ENCODE peak calls at places on chromosomes 2 and 18, in nine cellular contexts. M is sigmoid colon, T is NB4, J is ovary, V is prostate gland, W is GM12891, N is lower leg skin, O is body of pancreas, C is right lobe of liver. Z is an unnamed sample.

GRCh38 chr2:233074106-233074505 is 14.0 kb downstream of the INPP5D start:
- DNase-seq in O (no peak), V (no peak), J (no peak), M (no peak), N (no peak), T (no peak), W (no peak), C (no peak), Z (no peak)

GRCh38 chr2:233096006-233096405 is 35.9 kb downstream of the INPP5D start:
- DNase-seq in V (no peak), O (no peak), M (no peak), J (no peak), N (no peak), T (no peak), C (no peak), W (no peak), Z (no peak)

GRCh38 chr18:45173799-45174519 is 441.3 kb upstream of the SLC14A2 start:
- DNase-seq in W (no peak), M (no peak), C (no peak), V (no peak), O (no peak), N (no peak), T (no peak), J (no peak), Z (no peak)

GRCh38 chr2:216634317-216635148 is 1.3 kb downstream of the IGFBP2 start:
- DNase-seq in W (no peak), T (peak; percentile 63), O (no peak), V (no peak), M (no peak), C (no peak), J (no peak), N (no peak), Z (no peak)

GRCh38 chr2:40218679-40219078 is 233.2 kb downstream of the SLC8A1 start:
- DNase-seq in O (peak; percentile 55), W (no peak), N (peak; percentile 18), M (peak; percentile 74), J (peak; percentile 51), V (no peak), T (no peak), C (peak; percentile 16), Z (no peak)

GRCh38 chr2:10844083-10844482 is 31.5 kb upstream of the PDIA6 start:
- DNase-seq in M (peak; percentile 94), C (peak; percentile 58), T (no peak), J (no peak), O (peak; percentile 89), V (peak; percentile 46), N (no peak), W (no peak), Z (no peak)

GRCh38 chr2:128602699-128603101 is 284.0 kb upstream of the HS6ST1 start:
- DNase-seq in W (no peak), T (no peak), V (no peak), J (no peak), O (no peak), M (no peak), N (no peak), C (no peak), Z (no peak)

GRCh38 chr2:106664669-106665068 is 177.5 kb downstream of the CD8B2 start:
- DNase-seq in O (no peak), T (peak; percentile 54), C (no peak), W (no peak), N (no peak), J (no peak), V (no peak), M (no peak), Z (no peak)

GRCh38 chr18:35038881-35039491 is 2.2 kb upstream of the MAPRE2 start:
- DNase-seq in O (no peak), W (no peak), M (no peak), V (no peak), T (peak; percentile 80), C (no peak), N (no peak), J (no peak), Z (peak; percentile 28)

GRCh38 chr2:37454851-37455762 is 110.7 kb downstream of the QPCT start:
- DNase-seq in C (no peak), V (no peak), T (no peak), W (no peak), J (no peak), M (peak; percentile 65), N (no peak), O (no peak), Z (no peak)

DNA sequence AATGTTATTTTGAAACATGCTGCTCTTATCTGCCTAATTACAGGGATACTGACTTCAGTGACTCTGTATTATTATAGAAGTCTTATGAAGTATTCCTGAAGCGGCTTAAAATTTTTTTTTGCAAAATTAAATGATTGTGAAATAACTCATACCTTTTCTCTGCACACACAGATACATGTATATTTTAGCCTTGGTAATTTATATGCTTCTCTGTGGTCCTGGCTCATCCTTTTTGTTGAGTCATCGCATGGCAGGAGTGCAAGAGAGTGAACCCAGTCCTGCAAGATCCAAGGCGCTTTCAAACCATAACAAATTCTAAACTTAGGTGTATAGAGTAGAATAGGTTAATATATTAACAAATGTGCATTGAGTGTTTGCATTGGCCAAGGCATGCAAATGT is 8.6 kb downstream of the CCNT2 start:
- DNase-seq in V (no peak), C (no peak), O (no peak), W (no peak), M (no peak), N (no peak), J (no peak), T (peak; percentile 42), Z (peak; percentile 18)
- TF ChIP-seq POLR2A in V (no peak), C (no peak), O (no peak), W (no peak), M (no peak), N (no peak), J (no peak), T (no peak), Z (no peak)

GRCh38 chr2:26705126-26705525 is 12.6 kb downstream of the KCNK3 start:
- DNase-seq in N (no peak), J (no peak), M (no peak), T (no peak), V (no peak), W (no peak), C (no peak), O (no peak), Z (no peak)
- TF ChIP-seq POLR2A in N (no peak), J (no peak), M (no peak), T (no peak), V (no peak), W (no peak), C (no peak), O (no peak), Z (no peak)

GRCh38 chr18:2906522-2907458 is 60.0 kb downstream of the EMILIN2 start:
- DNase-seq in T (peak; percentile 66), V (no peak), O (no peak), C (peak; percentile 46), N (no peak), M (no peak), W (peak; percentile 77), J (peak; percentile 68), Z (peak; percentile 66)

GRCh38 chr18:2907459-2908145 is 60.8 kb downstream of the EMILIN2 start:
- DNase-seq in C (no peak), V (no peak), J (no peak), M (no peak), O (no peak), W (no peak), T (peak; percentile 52), N (no peak), Z (peak; percentile 63)

GRCh38 chr18:2908166-2908945 is 61.5 kb downstream of the EMILIN2 start:
- DNase-seq in O (no peak), J (no peak), N (no peak), W (no peak), C (no peak), V (no peak), T (no peak), M (no peak), Z (no peak)

GRCh38 chr18:2903006-2903405 is 56.2 kb downstream of the EMILIN2 start:
- DNase-seq in J (peak; percentile 83), V (no peak), N (no peak), T (no peak), W (no peak), C (no peak), M (peak; percentile 86), O (no peak), Z (peak; percentile 85)

GRCh38 chr18:2905802-2906521 is 59.2 kb downstream of the EMILIN2 start:
- DNase-seq in O (peak; percentile 45), V (no peak), T (peak; percentile 82), J (peak; percentile 83), M (peak; percentile 85), W (peak; percentile 70), C (peak; percentile 75), N (peak; percentile 54), Z (peak; percentile 65)
- TF ChIP-seq POLR2A in O (no peak), V (no peak), T (no peak), J (peak; percentile 64), M (no peak), W (peak; percentile 42), C (peak; percentile 38), N (no peak), Z (peak; percentile 36)

DNA sequence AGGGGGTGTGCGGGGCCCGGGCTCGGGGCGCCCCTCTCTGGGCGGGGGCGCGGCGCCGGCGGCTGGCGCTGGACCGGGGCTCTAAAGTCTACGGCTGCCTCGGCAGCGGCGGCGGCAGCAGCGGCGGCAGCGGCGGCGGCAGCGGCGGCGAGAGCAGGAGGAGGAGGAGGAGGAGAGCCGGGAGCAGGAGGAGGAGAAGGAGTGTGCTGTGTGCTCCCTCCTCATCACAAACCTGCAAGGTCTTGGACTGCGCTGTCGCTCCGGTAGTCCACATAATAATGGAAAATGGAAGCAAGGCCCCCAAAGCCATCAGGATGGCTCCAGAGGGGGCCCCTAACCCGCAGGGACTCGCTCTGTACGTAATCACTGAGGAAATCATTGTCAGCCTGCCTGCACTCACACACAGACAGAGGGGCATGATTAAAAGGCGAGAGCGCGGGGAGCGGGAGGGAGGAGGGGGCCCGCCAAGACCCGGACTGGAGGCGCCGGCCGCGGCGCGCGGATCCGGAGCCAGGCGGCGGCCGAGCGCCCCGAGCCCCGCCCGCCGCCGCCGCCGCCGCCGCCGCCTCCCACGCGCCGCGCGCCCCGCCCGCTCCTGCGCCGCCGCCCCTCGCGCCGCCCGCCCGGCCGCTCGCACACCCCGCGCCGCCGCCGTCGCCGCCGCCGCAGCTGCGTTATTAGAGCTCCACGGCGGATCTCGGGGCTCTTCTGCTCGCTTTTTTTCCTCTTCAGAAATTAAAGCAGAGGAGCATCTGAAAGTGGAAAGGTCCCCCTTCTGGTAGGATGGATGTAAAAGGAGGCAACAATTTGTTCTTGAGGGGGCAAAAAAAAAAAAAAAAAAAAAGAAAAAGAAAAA is at the start of gene ZNF521:
- DNase-seq in J (peak; percentile 89), C (peak; percentile 72), T (peak; percentile 72), O (peak; percentile 72), W (peak; percentile 48), N (peak; percentile 82), M (peak; percentile 94), V (peak; percentile 72), Z (peak; percentile 92)
- TF ChIP-seq POLR2A in J (peak; percentile 56), C (no peak), T (no peak), O (peak; percentile 28), W (no peak), N (no peak), M (no peak), V (no peak), Z (no peak)

Z was measured in erythroblast.